ENCODE peak calls at places on chromosomes 7 and 10, in four cellular contexts. V is neural progenitor cell, N is mesothelial cell of epicardium, P is OCI-LY7. T is an unnamed sample.

GRCh38 chr10:132605390-132605789 is 67.8 kb downstream of the INPP5A start:
- DNase-seq in V (no peak), N (no peak), P (no peak), T (no peak)

GRCh38 chr10:119030421-119031250 is 1.1 kb downstream of the NANOS1 start:
- DNase-seq in V (peak), N (no peak), P (peak), T (peak)

GRCh38 chr7:111486472-111487142 is 75.7 kb downstream of the IMMP2L start:
- DNase-seq in V (peak), N (no peak), P (peak), T (no peak)

GRCh38 chr7:83415840-83416239 is 233.1 kb downstream of the SEMA3E start:
- DNase-seq in V (peak), N (no peak), P (no peak), T (no peak)

GRCh38 chr10:66782776-66783175 is 143.1 kb upstream of the LRRTM3 start:
- DNase-seq in V (no peak), N (no peak), P (no peak), T (no peak)

GRCh38 chr7:48587475-48587874 is 336.9 kb upstream of the CDC14C start:
- DNase-seq in V (no peak), N (no peak), P (no peak), T (no peak)

GRCh38 chr7:121544726-121545125 is 148.6 kb upstream of the FAM3C start:
- DNase-seq in V (no peak), N (no peak), P (no peak), T (no peak)

GRCh38 chr10:96292971-96293909 is 11.0 kb upstream of the DNTT start:
- DNase-seq in V (peak), N (no peak), P (peak), T (no peak)

GRCh38 chr7:34748244-34749039 is 90.4 kb downstream of the NPSR1 start:
- DNase-seq in V (no peak), N (peak), P (no peak), T (no peak)

GRCh38 chr7:88357794-88358533 is 51.3 kb upstream of the STEAP4 start:
- DNase-seq in V (no peak), N (no peak), P (peak), T (no peak)

GRCh38 chr7:13603661-13604060 is 385.8 kb downstream of the ETV1 start:
- DNase-seq in V (no peak), N (no peak), P (no peak), T (no peak)

GRCh38 chr10:133274751-133275682 is 1.7 kb downstream of the ADAM8 start:
- DNase-seq in V (no peak), N (no peak), P (peak), T (peak)

GRCh38 chr7:99193527-99194214 is 14.2 kb downstream of the KPNA7 start:
- DNase-seq in V (no peak), N (no peak), P (no peak), T (no peak)

GRCh38 chr10:118471863-118472262 is 123.6 kb downstream of the PRLHR start:
- DNase-seq in V (no peak), N (no peak), P (no peak), T (no peak)

GRCh38 chr7:107530749-107531148 is 33.0 kb downstream of the COG5 start:
- DNase-seq in V (no peak), N (no peak), P (no peak), T (no peak)

GRCh38 chr10:67884313-67884841 is at the start of gene SIRT1:
- DNase-seq in V (peak), N (peak), P (peak), T (peak)
- TF ChIP-seq CTCF in V (no peak), N (no peak), P (peak), T (no peak)

DNA sequence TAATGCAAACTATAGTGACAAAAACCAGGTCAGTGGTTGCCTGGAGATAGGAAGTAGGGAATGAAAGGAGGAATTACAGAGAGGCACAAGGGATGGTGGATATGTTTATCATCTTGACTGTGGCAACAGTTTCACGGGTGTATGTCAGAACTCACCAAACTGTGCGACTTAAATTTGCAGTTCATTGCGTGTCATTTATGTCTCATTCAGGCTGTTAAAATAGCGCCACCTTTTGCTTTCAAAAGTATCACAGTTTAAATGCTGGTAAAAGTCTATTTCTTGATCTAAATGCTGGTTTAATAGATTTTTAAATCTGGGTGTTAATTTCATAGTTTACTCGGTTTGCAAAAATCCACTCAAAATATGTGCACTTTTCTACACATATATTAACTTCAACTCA is 51.0 kb downstream of the PTTG1IP2 start:
- DNase-seq in V (peak), N (no peak), P (no peak), T (no peak)
- TF ChIP-seq CTCF in V (peak), N (peak), P (peak), T (no peak)

GRCh38 chr10:126459032-126459831 is 71.0 kb upstream of the ADAM12 start:
- DNase-seq in V (peak), N (no peak), P (no peak), T (no peak)
- TF ChIP-seq CTCF in V (no peak), N (no peak), P (no peak), T (no peak)

DNA sequence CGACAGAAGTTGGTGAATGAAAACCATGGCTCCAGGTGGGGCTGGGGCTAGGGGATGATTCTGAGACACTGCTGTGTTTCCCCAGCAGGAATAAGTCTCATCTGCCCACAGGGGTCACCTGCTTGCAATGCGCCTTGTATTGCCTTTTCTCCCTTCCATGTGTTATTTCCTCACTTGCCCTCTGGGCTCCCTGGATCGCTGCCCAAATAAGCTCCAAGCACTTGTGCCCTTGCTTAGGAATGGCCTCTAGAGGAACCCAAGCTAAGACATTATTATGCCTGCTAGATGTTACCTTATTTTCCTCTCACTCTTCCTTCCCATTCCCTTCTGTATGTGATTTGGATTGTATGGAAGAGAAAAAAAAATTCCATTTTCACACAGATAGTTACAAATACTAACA is 24.8 kb upstream of the PLPP4 start:
- DNase-seq in V (no peak), N (no peak), P (no peak), T (no peak)
- TF ChIP-seq CTCF in V (no peak), N (no peak), P (no peak), T (no peak)

GRCh38 chr10:6300784-6301180 is 98.0 kb downstream of the PFKFB3 start:
- DNase-seq in V (no peak), N (no peak), P (no peak), T (no peak)
- TF ChIP-seq CTCF in V (no peak), N (no peak), P (no peak), T (no peak)